ENCODE peak calls at places on chromosomes 16 and 17, in five cellular contexts. S, A, R, G and H are unnamed samples.
A peak's percentile ranks its signal among the peaks of the same experiment; 100 is the strongest.

GRCh38 chr17:68344701-68345136 is 53.4 kb downstream of the ARSG start:
- DNase-seq in S (no peak), A (no peak), R (no peak), G (no peak), H (no peak)

GRCh38 chr17:19447085-19447583 is 36.1 kb downstream of the RNF112 start:
- DNase-seq in S (peak; percentile 68), A (peak; percentile 19), R (peak; percentile 67), G (peak; percentile 19), H (peak; percentile 78)

GRCh38 chr16:84270071-84270470 is 24.6 kb upstream of the WFDC1 start:
- DNase-seq in S (no peak), A (no peak), R (no peak), G (no peak), H (no peak)

GRCh38 chr16:49055824-49056545 is 225.7 kb downstream of the CBLN1 start:
- DNase-seq in S (no peak), A (no peak), R (no peak), G (no peak), H (no peak)

GRCh38 chr17:10702574-10702973 is 5.2 kb downstream of the ADPRM start:
- DNase-seq in S (no peak), A (no peak), R (no peak), G (no peak), H (no peak)

GRCh38 chr16:24524855-24525652 is 14.3 kb upstream of the RBBP6 start:
- DNase-seq in S (no peak), A (no peak), R (no peak), G (no peak), H (no peak)

GRCh38 chr16:22711847-22712246 is 102.1 kb upstream of the HS3ST2 start:
- DNase-seq in S (no peak), A (no peak), R (no peak), G (no peak), H (no peak)

GRCh38 chr17:82782657-82783207 is 30.9 kb downstream of the TBCD start:
- DNase-seq in S (no peak), A (no peak), R (peak; percentile 59), G (no peak), H (no peak)

GRCh38 chr16:11857161-11857560 is 5.8 kb upstream of the RSL1D1 start:
- DNase-seq in S (no peak), A (no peak), R (no peak), G (no peak), H (no peak)

GRCh38 chr16:88084881-88085280 is 133.6 kb downstream of the BANP start:
- DNase-seq in S (no peak), A (no peak), R (no peak), G (no peak), H (no peak)

GRCh38 chr16:19680972-19681371 is 37.1 kb downstream of the KNOP1 start:
- DNase-seq in S (no peak), A (no peak), R (no peak), G (no peak), H (no peak)

GRCh38 chr17:55584055-55584685 is 72.9 kb upstream of the SMIM36 start:
- DNase-seq in S (no peak), A (no peak), R (no peak), G (no peak), H (no peak)

GRCh38 chr16:72673118-72673517 is 374.8 kb downstream of the ZFHX3 start:
- DNase-seq in S (no peak), A (no peak), R (no peak), G (no peak), H (no peak)